ENCODE peak calls at places on chromosome 7, in ten cellular contexts. S is activated CD4-positive, CD25-positive, alpha-beta regulatory T cell; H is CD4-positive, alpha-beta T cell; T is NCI-H1092; Q is naive B cell; R is NT2/D1; X is iPS-NIHi11; P is WTC11; W is effector CD4-positive, alpha-beta T cell; C is LoVo. Z is an unnamed sample.

GRCh38 chr7:8064828-8065227 is 96.2 kb downstream of the GLCCI1 start:
- DNase-seq in S (no peak), H (no peak), T (no peak), Q (no peak), R (no peak), X (no peak), P (no peak), W (no peak), C (no peak), Z (no peak)

GRCh38 chr7:27917774-27918314 is 177.9 kb downstream of the TAX1BP1 start:
- DNase-seq in S (no peak), H (no peak), T (no peak), Q (no peak), R (no peak), X (no peak), P (no peak), W (no peak), C (no peak), Z (no peak)

GRCh38 chr7:31069880-31070555 is 17.9 kb downstream of the ADCYAP1R1 start:
- DNase-seq in S (no peak), H (no peak), T (no peak), Q (no peak), R (no peak), X (no peak), P (no peak), W (no peak), C (no peak), Z (no peak)

GRCh38 chr7:143380646-143381426 is at the start of gene ZYX:
- DNase-seq in S (peak; percentile 90), H (peak; percentile 87), T (peak; percentile 41), Q (peak; percentile 74), R (peak; percentile 91), X (peak; percentile 95), P (peak; percentile 94), W (peak; percentile 84), C (peak; percentile 95), Z (peak; percentile 88)

GRCh38 chr7:157964521-157964920 is 623.1 kb downstream of the PTPRN2 start:
- DNase-seq in S (no peak), H (no peak), T (no peak), Q (no peak), R (no peak), X (no peak), P (no peak), W (no peak), C (no peak), Z (no peak)

GRCh38 chr7:47677664-47678063 is 95.8 kb upstream of the TNS3 start:
- DNase-seq in S (no peak), H (no peak), T (no peak), Q (no peak), R (no peak), X (no peak), P (no peak), W (no peak), C (no peak), Z (no peak)

GRCh38 chr7:142365410-142365842 is 107.6 kb upstream of the PRSS58 start:
- DNase-seq in S (no peak), H (no peak), T (no peak), Q (no peak), R (peak; percentile 58), X (peak; percentile 37), P (peak; percentile 64), W (no peak), C (no peak), Z (no peak)

GRCh38 chr7:33710608-33711007 is 194.7 kb upstream of the BMPER start:
- DNase-seq in S (no peak), H (no peak), T (no peak), Q (no peak), R (no peak), X (no peak), P (no peak), W (no peak), C (no peak), Z (no peak)

GRCh38 chr7:28855538-28856217 is 102.5 kb downstream of the TRIL start:
- DNase-seq in S (no peak), H (no peak), T (no peak), Q (no peak), R (no peak), X (no peak), P (no peak), W (no peak), C (peak; percentile 59), Z (no peak)

GRCh38 chr7:36021367-36021766 is 131.7 kb upstream of the EEPD1 start:
- DNase-seq in S (no peak), H (no peak), T (no peak), Q (no peak), R (peak; percentile 55), X (peak; percentile 49), P (peak; percentile 72), W (no peak), C (no peak), Z (no peak)

GRCh38 chr7:100153713-100154519 is 4.6 kb downstream of the TRAPPC14 start:
- DNase-seq in S (no peak), H (no peak), T (no peak), Q (no peak), R (no peak), X (no peak), P (no peak), W (no peak), C (no peak), Z (no peak)

GRCh38 chr7:157820796-157821195 is 484.0 kb downstream of the DNAJB6 start:
- DNase-seq in S (no peak), H (no peak), T (no peak), Q (no peak), R (no peak), X (no peak), P (no peak), W (no peak), C (no peak), Z (no peak)

GRCh38 chr7:148481965-148482626 is 108.5 kb upstream of the C7orf33 start:
- DNase-seq in S (no peak), H (no peak), T (no peak), Q (no peak), R (no peak), X (no peak), P (no peak), W (no peak), C (no peak), Z (no peak)

GRCh38 chr7:112449353-112449752 is 907 bp upstream of the IFRD1 start:
- DNase-seq in S (no peak), H (peak; percentile 44), T (no peak), Q (no peak), R (no peak), X (no peak), P (no peak), W (peak; percentile 30), C (peak; percentile 91), Z (no peak)

GRCh38 chr7:47255007-47255406 is 326.9 kb downstream of the TNS3 start:
- DNase-seq in S (no peak), H (no peak), T (no peak), Q (no peak), R (no peak), X (no peak), P (no peak), W (no peak), C (no peak), Z (no peak)

GRCh38 chr7:28137471-28137870 is 43.1 kb downstream of the JAZF1 start:
- DNase-seq in S (no peak), H (no peak), T (no peak), Q (no peak), R (no peak), X (no peak), P (no peak), W (no peak), C (no peak), Z (no peak)

GRCh38 chr7:123604739-123605138 is 3.1 kb downstream of the ASB15 start:
- DNase-seq in S (no peak), H (no peak), T (no peak), Q (no peak), R (no peak), X (no peak), P (no peak), W (no peak), C (no peak), Z (no peak)

GRCh38 chr7:141178486-141179135 is 104.7 kb downstream of the TMEM178B start:
- DNase-seq in S (no peak), H (no peak), T (no peak), Q (no peak), R (no peak), X (no peak), P (no peak), W (no peak), C (no peak), Z (no peak)

GRCh38 chr7:77684030-77684429 is 12.2 kb upstream of the RSBN1L start:
- DNase-seq in S (no peak), H (no peak), T (no peak), Q (no peak), R (peak; percentile 91), X (peak; percentile 45), P (peak; percentile 55), W (no peak), C (no peak), Z (no peak)

GRCh38 chr7:69123003-69123402 is 475.3 kb upstream of the AUTS2 start:
- DNase-seq in S (no peak), H (no peak), T (no peak), Q (no peak), R (no peak), X (no peak), P (no peak), W (no peak), C (no peak), Z (no peak)

GRCh38 chr7:105996860-105997737 is 34.0 kb downstream of the CDHR3 start:
- DNase-seq in S (no peak), H (no peak), T (no peak), Q (no peak), R (no peak), X (no peak), P (no peak), W (no peak), C (no peak), Z (no peak)

GRCh38 chr7:69309601-69310000 is 288.7 kb upstream of the AUTS2 start:
- DNase-seq in S (no peak), H (no peak), T (no peak), Q (no peak), R (no peak), X (no peak), P (no peak), W (no peak), C (no peak), Z (no peak)

GRCh38 chr7:48114115-48114514 is 25.1 kb downstream of the UPP1 start:
- DNase-seq in S (no peak), H (no peak), T (no peak), Q (no peak), R (no peak), X (no peak), P (no peak), W (no peak), C (no peak), Z (no peak)

GRCh38 chr7:82839555-82839954 is 323.1 kb downstream of the PCLO start:
- DNase-seq in S (no peak), H (no peak), T (no peak), Q (no peak), R (peak; percentile 40), X (no peak), P (no peak), W (no peak), C (no peak), Z (no peak)

GRCh38 chr7:66224171-66224773 is 19.1 kb downstream of the TPST1 start:
- DNase-seq in S (no peak), H (no peak), T (no peak), Q (no peak), R (no peak), X (no peak), P (no peak), W (no peak), C (no peak), Z (no peak)

GRCh38 chr7:1990001-1990670 is 242.6 kb downstream of the MAD1L1 start:
- DNase-seq in S (no peak), H (no peak), T (no peak), Q (no peak), R (no peak), X (no peak), P (no peak), W (no peak), C (no peak), Z (no peak)

GRCh38 chr7:133003052-133003910 is 78.6 kb downstream of the CHCHD3 start:
- DNase-seq in S (no peak), H (no peak), T (no peak), Q (no peak), R (no peak), X (no peak), P (no peak), W (no peak), C (no peak), Z (no peak)

GRCh38 chr7:43878867-43879266 is 9.6 kb upstream of the MRPS24 start:
- DNase-seq in S (no peak), H (no peak), T (no peak), Q (no peak), R (no peak), X (no peak), P (no peak), W (no peak), C (no peak), Z (no peak)

Z was measured in mesothelial cell of epicardium.